ENCODE peak calls at places on chromosome 22, in eight cellular contexts. T, V, U, A, Q, F, J and X are unnamed samples.
A peak's percentile ranks its signal among the peaks of the same experiment; 100 is the strongest.

GRCh38 chr22:35056486-35056885 is 9.5 kb upstream of the ISX start:
- DNase-seq in Q (no peak), U (no peak), A (no peak), V (no peak), F (no peak), J (no peak), T (no peak), X (no peak)

GRCh38 chr22:41091139-41092022 is 1.0 kb upstream of the EP300 start:
- DNase-seq in A (peak; percentile 99), U (peak; percentile 99), Q (peak; percentile 97), V (peak; percentile 100), J (peak; percentile 97), F (peak; percentile 99), T (peak; percentile 97), X (peak; percentile 88)

GRCh38 chr22:49963647-49964026 is 3.1 kb downstream of the PIM3 start:
- DNase-seq in Q (no peak), V (peak; percentile 33), J (no peak), T (no peak), F (no peak), U (no peak), A (no peak), X (no peak)

GRCh38 chr22:45552017-45552411 is 49.3 kb downstream of the FBLN1 start:
- DNase-seq in A (no peak), Q (no peak), J (no peak), U (no peak), V (no peak), T (no peak), F (no peak), X (no peak)

GRCh38 chr22:37090920-37091688 is 18.4 kb downstream of the TMPRSS6 start:
- DNase-seq in F (no peak), U (no peak), A (no peak), T (no peak), V (no peak), Q (no peak), J (no peak), X (no peak)

GRCh38 chr22:16961477-16962186 is 46.4 kb downstream of the GAB4 start:
- DNase-seq in V (no peak), U (no peak), F (no peak), J (no peak), A (no peak), T (no peak), Q (no peak), X (no peak)

GRCh38 chr22:47107431-47107830 is 345.0 kb downstream of the TBC1D22A start:
- DNase-seq in T (peak; percentile 71), F (peak; percentile 38), V (no peak), A (peak; percentile 80), J (no peak), U (no peak), Q (peak; percentile 66), X (peak; percentile 69)

GRCh38 chr22:39384750-39385480 is 14.7 kb upstream of the TAB1 start:
- DNase-seq in J (no peak), A (peak; percentile 38), F (peak; percentile 45), V (no peak), Q (no peak), T (peak; percentile 26), U (no peak), X (no peak)

GRCh38 chr22:40009953-40010751 is 15.4 kb downstream of the FAM83F start:
- DNase-seq in Q (no peak), U (no peak), F (no peak), T (no peak), V (peak; percentile 40), J (no peak), A (no peak), X (no peak)

GRCh38 chr22:50307891-50308596 is 598 bp upstream of the PLXNB2 start:
- DNase-seq in Q (no peak), A (no peak), T (no peak), U (no peak), F (no peak), J (no peak), V (no peak), X (no peak)

GRCh38 chr22:31328545-31328960 is 17.6 kb downstream of the PATZ1 start:
- DNase-seq in T (no peak), A (no peak), Q (no peak), U (no peak), J (no peak), V (no peak), F (no peak), X (no peak)

GRCh38 chr22:32695451-32695891 is 106.0 kb upstream of the TIMP3 start:
- DNase-seq in J (peak; percentile 84), Q (peak; percentile 47), T (peak; percentile 96), A (peak; percentile 80), V (no peak), F (no peak), U (no peak), X (peak; percentile 61)

GRCh38 chr22:42805998-42806481 is 51.0 kb downstream of the ARFGAP3 start:
- DNase-seq in F (peak; percentile 68), Q (no peak), V (no peak), A (no peak), U (peak; percentile 39), J (no peak), T (no peak), X (no peak)

GRCh38 chr22:41862160-41862529 is 29.2 kb downstream of the SREBF2 start:
- DNase-seq in F (peak; percentile 8), A (peak; percentile 22), Q (no peak), U (no peak), T (no peak), V (no peak), J (no peak), X (no peak)

GRCh38 chr22:47388778-47389177 is 626.3 kb downstream of the TBC1D22A start:
- DNase-seq in A (no peak), U (no peak), F (no peak), T (no peak), V (no peak), J (no peak), Q (no peak), X (no peak)

GRCh38 chr22:48822278-48823233 is 1005.1 kb downstream of the BRD1 start:
- DNase-seq in T (no peak), U (no peak), V (no peak), Q (no peak), F (no peak), A (no peak), J (no peak), X (no peak)

GRCh38 chr22:35900483-35901168 is 128.0 kb downstream of the RBFOX2 start:
- DNase-seq in A (peak; percentile 69), V (no peak), U (no peak), Q (peak; percentile 47), T (peak; percentile 54), J (no peak), F (peak; percentile 63), X (no peak)

GRCh38 chr22:46738961-46739870 is 1.2 kb upstream of the CERK start:
- DNase-seq in A (peak; percentile 80), Q (peak; percentile 59), F (peak; percentile 52), U (no peak), J (peak; percentile 19), T (peak; percentile 69), V (no peak), X (no peak)

GRCh38 chr22:36583546-36583945 is 54.6 kb upstream of the EIF3D start:
- DNase-seq in V (no peak), U (no peak), F (no peak), Q (no peak), A (no peak), T (no peak), J (no peak), X (no peak)

GRCh38 chr22:33018232-33018864 is 39.8 kb downstream of the SYN3 start:
- DNase-seq in T (peak; percentile 44), F (peak; percentile 56), V (peak; percentile 76), A (peak; percentile 50), U (no peak), J (peak; percentile 12), Q (peak; percentile 13), X (no peak)

GRCh38 chr22:17969732-17970131 is 54.6 kb downstream of the MICAL3 start:
- DNase-seq in Q (peak; percentile 71), T (peak; percentile 98), F (peak; percentile 67), A (peak; percentile 96), V (no peak), J (peak; percentile 80), U (no peak), X (peak; percentile 96)

GRCh38 chr22:46917702-46918101 is 155.3 kb downstream of the TBC1D22A start:
- DNase-seq in A (no peak), F (no peak), T (no peak), Q (no peak), V (no peak), J (no peak), U (no peak), X (no peak)

GRCh38 chr22:41876275-41876674 is 38.6 kb downstream of the SHISA8 start:
- DNase-seq in T (no peak), A (no peak), Q (no peak), U (no peak), J (no peak), V (no peak), F (no peak), X (no peak)

GRCh38 chr22:35467788-35468187 is 67.8 kb downstream of the MCM5 start:
- DNase-seq in J (no peak), T (no peak), Q (peak; percentile 21), F (peak; percentile 94), U (peak; percentile 76), V (peak; percentile 80), A (peak; percentile 62), X (no peak)

GRCh38 chr22:41175546-41175945 is 29.6 kb upstream of the L3MBTL2 start:
- DNase-seq in Q (no peak), V (no peak), A (peak; percentile 24), F (peak; percentile 21), J (no peak), U (no peak), T (no peak), X (no peak)

GRCh38 chr22:44472583-44472982 is 25.4 kb downstream of the RTL6 start:
- DNase-seq in A (no peak), Q (no peak), T (no peak), J (no peak), U (no peak), F (no peak), V (no peak), X (no peak)

GRCh38 chr22:33909906-33910305 is 10.4 kb downstream of the LARGE1 start:
- DNase-seq in J (no peak), Q (no peak), V (no peak), U (no peak), F (no peak), A (peak; percentile 64), T (no peak), X (no peak)

GRCh38 chr22:17581056-17581455 is 17.8 kb downstream of the SLC25A18 start:
- DNase-seq in Q (no peak), V (no peak), U (no peak), A (no peak), J (no peak), F (no peak), T (no peak), X (no peak)

GRCh38 chr22:39514373-39514973 is 5.9 kb upstream of the ATF4 start:
- DNase-seq in J (no peak), V (peak; percentile 83), A (peak; percentile 65), U (no peak), F (peak; percentile 66), Q (no peak), T (peak; percentile 57), X (no peak)

GRCh38 chr22:38569181-38569971 is 607 bp downstream of the DMC1 start:
- DNase-seq in T (no peak), V (no peak), Q (no peak), U (no peak), A (no peak), J (no peak), F (no peak), X (no peak)

GRCh38 chr22:49946612-49947295 is 13.8 kb upstream of the PIM3 start:
- DNase-seq in T (no peak), F (no peak), J (no peak), A (no peak), V (no peak), U (no peak), Q (no peak), X (no peak)

GRCh38 chr22:44669725-44670027 is 32.3 kb upstream of the PRR5 start:
- DNase-seq in U (no peak), V (no peak), T (no peak), F (peak; percentile 50), A (no peak), Q (no peak), J (no peak), X (no peak)

GRCh38 chr22:19994851-19995610 is 21.6 kb downstream of the ARVCF start:
- DNase-seq in A (no peak), V (no peak), T (no peak), F (no peak), J (no peak), U (no peak), Q (no peak), X (no peak)

GRCh38 chr22:17633217-17633997 is 4.9 kb upstream of the ATP6V1E1 start:
- DNase-seq in F (no peak), V (no peak), T (peak; percentile 54), J (peak; percentile 62), A (peak; percentile 71), Q (no peak), U (peak; percentile 63), X (peak; percentile 66)